ENCODE peak calls at places on chromosomes 12 and 14, in seven cellular contexts. F is IMR-90, M is H9, G is H1, U is mesenchymal stem cell, V is neuronal stem cell, S is trophoblast cell. P is an unnamed sample.

GRCh38 chr14:73521229-73521628 is 15.7 kb upstream of the ACOT1 start:
- DNase-seq in F (no peak), M (no peak), G (no peak), U (no peak), V (no peak), S (no peak), P (no peak)

GRCh38 chr12:98639526-98639925 is 5.1 kb downstream of the IKBIP start:
- DNase-seq in F (no peak), M (no peak), G (no peak), U (no peak), V (no peak), S (no peak), P (no peak)

GRCh38 chr14:100899841-100900771 is 3.4 kb downstream of the RTL1 start:
- DNase-seq in F (no peak), M (peak), G (peak), U (peak), V (peak), S (no peak), P (peak)

GRCh38 chr14:67510836-67511235 is 22.3 kb upstream of the PLEKHH1 start:
- DNase-seq in F (no peak), M (no peak), G (no peak), U (no peak), V (no peak), S (no peak), P (no peak)

GRCh38 chr14:52835122-52835903 is 43.9 kb upstream of the GNPNAT1 start:
- DNase-seq in F (peak), M (peak), G (no peak), U (peak), V (no peak), S (peak), P (peak)

GRCh38 chr12:103880299-103881142 is 39.5 kb upstream of the NT5DC3 start:
- DNase-seq in F (no peak), M (no peak), G (no peak), U (no peak), V (no peak), S (no peak), P (peak)

GRCh38 chr12:103560604-103561101 is 26.4 kb upstream of the STAB2 start:
- DNase-seq in F (peak), M (no peak), G (no peak), U (peak), V (no peak), S (peak), P (peak)

GRCh38 chr14:21614245-21614644 is 20.5 kb downstream of the OR10G2 start:
- DNase-seq in F (no peak), M (no peak), G (no peak), U (no peak), V (no peak), S (no peak), P (peak)

GRCh38 chr12:6171409-6172015 is 28.7 kb upstream of the CD9 start:
- DNase-seq in F (no peak), M (no peak), G (no peak), U (no peak), V (no peak), S (peak), P (no peak)

GRCh38 chr14:85415015-85415712 is 114.8 kb upstream of the FLRT2 start:
- DNase-seq in F (peak), M (peak), G (peak), U (peak), V (no peak), S (peak), P (peak)

GRCh38 chr14:64943556-64943955 is 1.0 kb upstream of the GPX2 start:
- DNase-seq in F (no peak), M (no peak), G (no peak), U (no peak), V (no peak), S (no peak), P (no peak)

GRCh38 chr14:104096751-104097700 is 11.5 kb downstream of the ASPG start:
- DNase-seq in F (no peak), M (peak), G (no peak), U (no peak), V (no peak), S (no peak), P (no peak)

GRCh38 chr12:109706747-109707469 is 6.7 kb upstream of the FAM222A start:
- DNase-seq in F (no peak), M (no peak), G (no peak), U (no peak), V (no peak), S (no peak), P (no peak)

GRCh38 chr12:113006641-113007040 is 28.3 kb downstream of the OAS2 start:
- DNase-seq in F (no peak), M (no peak), G (no peak), U (no peak), V (no peak), S (no peak), P (no peak)

GRCh38 chr14:51182166-51182565 is 57.9 kb upstream of the TMX1 start:
- DNase-seq in F (no peak), M (no peak), G (no peak), U (no peak), V (no peak), S (no peak), P (no peak)

GRCh38 chr14:58724702-58725101 is 86.9 kb downstream of the DACT1 start:
- DNase-seq in F (no peak), M (no peak), G (no peak), U (no peak), V (no peak), S (no peak), P (no peak)

GRCh38 chr14:70644016-70644415 is 2.3 kb downstream of the TTC9 start:
- DNase-seq in F (no peak), M (no peak), G (no peak), U (no peak), V (no peak), S (no peak), P (no peak)

GRCh38 chr14:37650356-37651037 is 55.1 kb downstream of the TTC6 start:
- DNase-seq in F (peak), M (no peak), G (no peak), U (peak), V (no peak), S (no peak), P (peak)

GRCh38 chr14:61753631-61754030 is 8.6 kb upstream of the SNAPC1 start:
- DNase-seq in F (peak), M (no peak), G (no peak), U (peak), V (no peak), S (no peak), P (peak)

DNA sequence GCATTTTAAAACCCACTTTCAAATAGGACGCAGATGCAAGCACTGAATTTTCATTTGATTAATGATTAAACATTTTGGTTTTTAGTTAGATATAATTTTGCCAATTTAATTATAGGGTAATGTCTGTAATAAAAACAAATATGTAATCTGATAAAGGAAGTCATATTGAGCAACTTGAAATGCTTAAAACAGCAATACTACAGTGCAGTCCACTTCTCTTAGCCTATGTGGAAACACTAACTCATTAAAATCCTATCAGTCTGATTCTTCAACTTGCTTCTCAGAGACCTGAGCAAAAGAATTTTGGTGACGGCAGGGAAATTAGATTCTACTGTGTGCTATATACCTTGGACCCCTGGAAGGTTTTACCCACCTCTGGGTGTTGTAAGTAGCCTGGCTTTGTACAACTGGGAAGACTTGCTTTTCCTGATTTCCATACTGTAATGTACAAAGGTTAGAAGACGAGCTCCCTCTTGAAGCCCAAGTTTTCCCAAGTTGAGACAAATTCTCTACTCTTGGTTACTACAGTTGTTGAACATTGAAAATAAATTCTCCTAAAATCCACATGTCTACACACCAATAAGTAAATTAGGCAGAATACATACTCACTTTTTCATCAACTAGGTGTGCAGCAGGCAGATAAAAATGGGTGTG is 4.2 kb downstream of the TRHDE start:
- DNase-seq in F (no peak), M (no peak), G (no peak), U (no peak), V (no peak), S (peak), P (no peak)
- H3K18ac ChIP-seq in F (peak), M (no peak), G (no peak), U (no peak), V (no peak), S (no peak), P (no peak)

DNA sequence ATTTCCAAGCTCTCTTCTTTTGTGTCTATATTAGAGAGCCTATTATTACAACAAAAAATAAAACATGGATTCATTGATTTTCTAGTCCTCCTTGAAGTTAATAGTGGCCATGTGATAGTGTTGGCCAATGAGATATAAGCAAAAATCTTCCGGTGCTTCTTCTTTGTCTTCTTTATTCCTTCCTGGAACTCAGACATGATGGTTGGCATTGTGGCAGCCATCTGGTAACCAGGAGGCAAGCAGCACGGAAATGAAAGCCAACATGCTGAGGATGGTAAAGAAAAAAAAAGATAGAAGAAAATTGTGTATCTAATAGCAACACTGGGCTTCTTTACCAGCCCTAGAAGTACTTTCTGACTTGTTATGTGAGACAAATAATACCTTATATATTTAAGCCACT is 50.8 kb upstream of the SEL1L start:
- DNase-seq in F (no peak), M (no peak), G (no peak), U (no peak), V (no peak), S (no peak), P (no peak)
- H3K18ac ChIP-seq in F (no peak), M (no peak), G (no peak), U (no peak), V (no peak), S (no peak), P (no peak)

DNA sequence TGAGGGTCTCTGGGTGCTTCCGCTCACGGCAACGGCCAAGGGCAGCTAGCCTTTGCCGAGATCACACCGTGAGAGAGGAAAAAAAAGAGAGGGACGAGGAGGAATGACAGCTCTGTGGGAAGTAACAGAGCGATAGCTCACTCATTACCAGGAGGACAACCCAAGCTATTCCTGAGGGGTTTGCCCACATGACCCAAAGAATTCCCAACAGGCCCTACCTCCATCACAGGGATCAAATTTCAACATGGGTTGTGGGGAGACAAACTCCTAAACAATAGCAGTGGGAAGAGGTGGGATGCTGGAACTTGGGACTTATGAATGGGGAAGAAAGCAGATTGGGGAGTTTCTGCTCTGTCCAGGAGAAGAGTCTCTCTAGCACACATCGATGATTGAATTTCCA is 180.6 kb downstream of the LRRK2 start:
- DNase-seq in F (no peak), M (peak), G (no peak), U (no peak), V (no peak), S (no peak), P (peak)
- H3K18ac ChIP-seq in F (no peak), M (no peak), G (no peak), U (no peak), V (no peak), S (no peak), P (no peak)

GRCh38 chr12:40287369-40287975 is 62.7 kb downstream of the LRRK2 start:
- DNase-seq in F (no peak), M (no peak), G (no peak), U (no peak), V (no peak), S (no peak), P (no peak)

GRCh38 chr12:40281791-40282364 is 57.1 kb downstream of the LRRK2 start:
- DNase-seq in F (no peak), M (no peak), G (no peak), U (no peak), V (no peak), S (no peak), P (no peak)

DNA sequence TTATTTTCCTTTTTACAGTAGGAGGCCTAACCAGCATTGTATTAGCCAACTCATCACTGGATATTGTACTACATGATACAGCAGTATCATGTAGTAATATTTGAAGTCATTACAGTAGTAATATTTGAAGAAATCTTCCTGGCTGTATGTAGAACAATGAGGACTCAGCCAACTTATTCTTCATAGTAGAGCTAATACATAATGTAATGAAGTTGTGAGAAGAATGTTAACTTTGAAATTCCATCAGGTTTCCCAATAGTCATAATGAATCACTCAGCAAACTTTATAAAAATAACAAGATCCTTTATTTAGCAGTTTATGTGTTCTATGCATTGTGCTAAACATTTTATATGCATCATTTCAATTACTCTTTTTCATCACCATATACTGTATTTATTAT is 61.8 kb downstream of the LRRK2 start:
- DNase-seq in F (no peak), M (no peak), G (no peak), U (no peak), V (no peak), S (no peak), P (no peak)
- H3K18ac ChIP-seq in F (no peak), M (no peak), G (no peak), U (no peak), V (no peak), S (no peak), P (no peak)

P was measured in mesendoderm.